ENCODE peak calls at places on chromosomes 12 and 14, in eight cellular contexts. One of them, this sample, is unnamed. For H3K4me1, the result is how much of the 10 kb centered on the place peaks cover.

GRCh38 chr14:75559451-75560187 is 18.8 kb upstream of the FLVCR2 start:
- DNase-seq in ovary: no peak
- DNase-seq in CD8-positive, alpha-beta T cell: no peak
- DNase-seq in stomach: peak
- DNase-seq in neural progenitor cell: no peak
- DNase-seq in body of pancreas: peak
- DNase-seq in GM23338: no peak
- DNase-seq in trophoblast cell: peak
- DNase-seq in this sample: no peak

GRCh38 chr14:68669644-68670343 is 123.1 kb downstream of the ZFP36L1 start:
- DNase-seq in ovary: peak
- DNase-seq in CD8-positive, alpha-beta T cell: no peak
- DNase-seq in stomach: no peak
- DNase-seq in neural progenitor cell: no peak
- DNase-seq in body of pancreas: peak
- DNase-seq in GM23338: no peak
- DNase-seq in trophoblast cell: no peak
- DNase-seq in this sample: no peak

GRCh38 chr12:93520454-93520853 is 52.0 kb upstream of the SOCS2 start:
- DNase-seq in ovary: no peak
- DNase-seq in CD8-positive, alpha-beta T cell: no peak
- DNase-seq in stomach: no peak
- DNase-seq in neural progenitor cell: no peak
- DNase-seq in body of pancreas: no peak
- DNase-seq in GM23338: no peak
- DNase-seq in trophoblast cell: no peak
- DNase-seq in this sample: no peak

GRCh38 chr14:59199205-59199604 is 10.7 kb downstream of the DAAM1 start:
- DNase-seq in ovary: no peak
- DNase-seq in CD8-positive, alpha-beta T cell: no peak
- DNase-seq in stomach: no peak
- DNase-seq in neural progenitor cell: no peak
- DNase-seq in body of pancreas: no peak
- DNase-seq in GM23338: no peak
- DNase-seq in trophoblast cell: no peak
- DNase-seq in this sample: no peak

GRCh38 chr12:84502907-84503787 is 409.5 kb downstream of the SLC6A15 start:
- DNase-seq in ovary: no peak
- DNase-seq in CD8-positive, alpha-beta T cell: no peak
- DNase-seq in stomach: peak
- DNase-seq in neural progenitor cell: peak
- DNase-seq in body of pancreas: peak
- DNase-seq in GM23338: peak
- DNase-seq in trophoblast cell: peak
- DNase-seq in this sample: no peak

GRCh38 chr12:3872800-3873636 is at the start of gene PARP11:
- DNase-seq in ovary: peak
- DNase-seq in CD8-positive, alpha-beta T cell: peak
- DNase-seq in stomach: peak
- DNase-seq in neural progenitor cell: peak
- DNase-seq in body of pancreas: peak
- DNase-seq in GM23338: peak
- DNase-seq in trophoblast cell: peak
- DNase-seq in this sample: peak

GRCh38 chr12:44720265-44720664 is 155.8 kb downstream of the NELL2 start:
- DNase-seq in ovary: no peak
- DNase-seq in CD8-positive, alpha-beta T cell: no peak
- DNase-seq in stomach: no peak
- DNase-seq in neural progenitor cell: no peak
- DNase-seq in body of pancreas: no peak
- DNase-seq in GM23338: no peak
- DNase-seq in trophoblast cell: no peak
- DNase-seq in this sample: no peak

GRCh38 chr14:46964378-46964777 is 312.8 kb upstream of the RPL10L start:
- DNase-seq in ovary: no peak
- DNase-seq in CD8-positive, alpha-beta T cell: no peak
- DNase-seq in stomach: no peak
- DNase-seq in neural progenitor cell: no peak
- DNase-seq in body of pancreas: no peak
- DNase-seq in GM23338: no peak
- DNase-seq in trophoblast cell: no peak
- DNase-seq in this sample: no peak

GRCh38 chr12:111126331-111126730 is 206.0 kb upstream of the MYL2 start:
- DNase-seq in ovary: no peak
- DNase-seq in CD8-positive, alpha-beta T cell: no peak
- DNase-seq in stomach: no peak
- DNase-seq in neural progenitor cell: no peak
- DNase-seq in body of pancreas: no peak
- DNase-seq in GM23338: no peak
- DNase-seq in trophoblast cell: peak
- DNase-seq in this sample: no peak

GRCh38 chr14:91893659-91894058 is 26.3 kb upstream of the TC2N start:
- DNase-seq in ovary: no peak
- DNase-seq in CD8-positive, alpha-beta T cell: no peak
- DNase-seq in stomach: no peak
- DNase-seq in neural progenitor cell: no peak
- DNase-seq in body of pancreas: no peak
- DNase-seq in GM23338: no peak
- DNase-seq in trophoblast cell: no peak
- DNase-seq in this sample: no peak

GRCh38 chr12:62640910-62641448 is 174.4 kb downstream of the MON2 start:
- DNase-seq in ovary: no peak
- DNase-seq in CD8-positive, alpha-beta T cell: no peak
- DNase-seq in stomach: no peak
- DNase-seq in neural progenitor cell: no peak
- DNase-seq in body of pancreas: no peak
- DNase-seq in GM23338: no peak
- DNase-seq in trophoblast cell: peak
- DNase-seq in this sample: peak

GRCh38 chr14:102786758-102787157 is 9.5 kb downstream of the TRAF3 start:
- DNase-seq in ovary: no peak
- DNase-seq in CD8-positive, alpha-beta T cell: no peak
- DNase-seq in stomach: no peak
- DNase-seq in neural progenitor cell: no peak
- DNase-seq in body of pancreas: no peak
- DNase-seq in GM23338: no peak
- DNase-seq in trophoblast cell: peak
- DNase-seq in this sample: no peak
- H3K4me1 ChIP-seq in ovary: under half
- H3K4me1 ChIP-seq in CD8-positive, alpha-beta T cell: under half
- H3K4me1 ChIP-seq in stomach: under half
- H3K4me1 ChIP-seq in neural progenitor cell: under half
- H3K4me1 ChIP-seq in body of pancreas: under half
- H3K4me1 ChIP-seq in GM23338: under half
- H3K4me1 ChIP-seq in trophoblast cell: under half
- H3K4me1 ChIP-seq in this sample: under half

DNA sequence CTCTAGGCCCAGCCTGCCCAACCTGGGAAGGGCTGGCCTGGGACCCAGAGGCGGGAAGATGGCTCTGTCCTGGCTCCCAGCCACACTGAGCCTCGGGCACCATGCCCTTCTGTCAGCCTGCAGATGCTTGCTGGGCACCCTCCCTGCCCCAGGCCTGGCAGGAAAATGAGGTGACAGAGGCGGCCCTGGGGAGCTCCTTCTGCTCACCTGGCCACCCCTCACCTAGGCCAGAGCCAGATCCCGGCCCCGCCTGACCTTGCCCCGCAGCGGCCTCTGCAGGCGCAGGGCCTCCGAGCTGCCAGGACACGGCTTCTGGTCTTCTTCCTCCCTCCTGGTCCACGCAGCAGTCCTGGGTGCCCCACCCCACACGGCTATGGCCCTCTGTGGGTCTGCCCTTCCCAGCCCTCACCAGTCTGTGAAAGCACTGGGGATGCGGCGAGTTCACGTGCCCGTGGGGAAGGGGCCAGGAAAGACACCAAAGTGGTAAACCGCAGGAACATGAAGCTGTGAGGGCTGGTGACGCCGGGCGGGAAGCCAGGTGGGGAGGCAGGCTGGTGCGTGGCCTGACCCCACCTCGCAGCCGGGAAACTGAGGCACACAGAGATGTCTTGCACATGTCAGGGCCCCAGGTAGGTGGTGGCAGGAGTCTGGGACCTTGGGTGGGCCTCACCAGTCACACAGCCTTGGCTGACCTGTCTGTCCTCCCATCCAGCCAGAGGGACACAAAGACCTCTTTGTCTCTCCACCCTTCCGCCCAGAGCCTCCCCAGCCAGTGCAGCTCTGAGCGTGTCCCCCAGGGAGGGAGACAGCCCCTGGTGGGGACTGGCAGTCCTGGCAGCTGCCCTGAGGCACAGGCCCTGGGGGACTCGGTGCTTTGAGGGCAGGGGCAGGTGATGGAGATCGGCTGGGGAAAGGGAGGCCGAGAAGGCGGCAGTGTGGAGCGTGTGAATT is 12.8 kb downstream of the BAG5 start:
- DNase-seq in ovary: peak
- DNase-seq in CD8-positive, alpha-beta T cell: no peak
- DNase-seq in stomach: no peak
- DNase-seq in neural progenitor cell: no peak
- DNase-seq in body of pancreas: peak
- DNase-seq in GM23338: no peak
- DNase-seq in trophoblast cell: no peak
- DNase-seq in this sample: no peak
- H3K4me1 ChIP-seq in ovary: under half
- H3K4me1 ChIP-seq in CD8-positive, alpha-beta T cell: under half
- H3K4me1 ChIP-seq in stomach: half or more
- H3K4me1 ChIP-seq in neural progenitor cell: under half
- H3K4me1 ChIP-seq in body of pancreas: under half
- H3K4me1 ChIP-seq in GM23338: under half
- H3K4me1 ChIP-seq in trophoblast cell: under half
- H3K4me1 ChIP-seq in this sample: under half

GRCh38 chr14:51546603-51547258 is 105.0 kb upstream of the FRMD6 start:
- DNase-seq in ovary: no peak
- DNase-seq in CD8-positive, alpha-beta T cell: no peak
- DNase-seq in stomach: no peak
- DNase-seq in neural progenitor cell: no peak
- DNase-seq in body of pancreas: no peak
- DNase-seq in GM23338: no peak
- DNase-seq in trophoblast cell: no peak
- DNase-seq in this sample: no peak
- H3K4me1 ChIP-seq in ovary: under half
- H3K4me1 ChIP-seq in CD8-positive, alpha-beta T cell: under half
- H3K4me1 ChIP-seq in stomach: under half
- H3K4me1 ChIP-seq in neural progenitor cell: under half
- H3K4me1 ChIP-seq in body of pancreas: under half
- H3K4me1 ChIP-seq in GM23338: under half
- H3K4me1 ChIP-seq in trophoblast cell: under half
- H3K4me1 ChIP-seq in this sample: under half

GRCh38 chr14:36986407-36986806 is 186.0 kb downstream of the SLC25A21 start:
- DNase-seq in ovary: no peak
- DNase-seq in CD8-positive, alpha-beta T cell: no peak
- DNase-seq in stomach: no peak
- DNase-seq in neural progenitor cell: no peak
- DNase-seq in body of pancreas: no peak
- DNase-seq in GM23338: no peak
- DNase-seq in trophoblast cell: no peak
- DNase-seq in this sample: no peak
- H3K4me1 ChIP-seq in ovary: under half
- H3K4me1 ChIP-seq in CD8-positive, alpha-beta T cell: under half
- H3K4me1 ChIP-seq in stomach: under half
- H3K4me1 ChIP-seq in neural progenitor cell: under half
- H3K4me1 ChIP-seq in body of pancreas: under half
- H3K4me1 ChIP-seq in GM23338: under half
- H3K4me1 ChIP-seq in trophoblast cell: under half
- H3K4me1 ChIP-seq in this sample: under half

GRCh38 chr14:101835166-101835557 is 73.7 kb downstream of the PPP2R5C start:
- DNase-seq in ovary: no peak
- DNase-seq in CD8-positive, alpha-beta T cell: no peak
- DNase-seq in stomach: no peak
- DNase-seq in neural progenitor cell: no peak
- DNase-seq in body of pancreas: no peak
- DNase-seq in GM23338: no peak
- DNase-seq in trophoblast cell: no peak
- DNase-seq in this sample: no peak
- H3K4me1 ChIP-seq in ovary: under half
- H3K4me1 ChIP-seq in CD8-positive, alpha-beta T cell: half or more
- H3K4me1 ChIP-seq in stomach: half or more
- H3K4me1 ChIP-seq in neural progenitor cell: under half
- H3K4me1 ChIP-seq in body of pancreas: half or more
- H3K4me1 ChIP-seq in GM23338: under half
- H3K4me1 ChIP-seq in trophoblast cell: under half
- H3K4me1 ChIP-seq in this sample: under half

GRCh38 chr12:106235770-106236169 is 12.1 kb downstream of the CKAP4 start:
- DNase-seq in ovary: no peak
- DNase-seq in CD8-positive, alpha-beta T cell: no peak
- DNase-seq in stomach: no peak
- DNase-seq in neural progenitor cell: no peak
- DNase-seq in body of pancreas: no peak
- DNase-seq in GM23338: no peak
- DNase-seq in trophoblast cell: no peak
- DNase-seq in this sample: no peak
- H3K4me1 ChIP-seq in ovary: under half
- H3K4me1 ChIP-seq in CD8-positive, alpha-beta T cell: under half
- H3K4me1 ChIP-seq in stomach: under half
- H3K4me1 ChIP-seq in neural progenitor cell: under half
- H3K4me1 ChIP-seq in body of pancreas: under half
- H3K4me1 ChIP-seq in GM23338: under half
- H3K4me1 ChIP-seq in trophoblast cell: under half
- H3K4me1 ChIP-seq in this sample: under half

GRCh38 chr12:14850929-14851663 is 7.8 kb upstream of the ART4 start:
- DNase-seq in ovary: no peak
- DNase-seq in CD8-positive, alpha-beta T cell: no peak
- DNase-seq in stomach: no peak
- DNase-seq in neural progenitor cell: no peak
- DNase-seq in body of pancreas: no peak
- DNase-seq in GM23338: no peak
- DNase-seq in trophoblast cell: no peak
- DNase-seq in this sample: no peak
- H3K4me1 ChIP-seq in ovary: under half
- H3K4me1 ChIP-seq in CD8-positive, alpha-beta T cell: under half
- H3K4me1 ChIP-seq in stomach: under half
- H3K4me1 ChIP-seq in neural progenitor cell: under half
- H3K4me1 ChIP-seq in body of pancreas: under half
- H3K4me1 ChIP-seq in GM23338: under half
- H3K4me1 ChIP-seq in trophoblast cell: under half
- H3K4me1 ChIP-seq in this sample: under half

GRCh38 chr12:132506328-132506727 is 16.4 kb downstream of the FBRSL1 start:
- DNase-seq in ovary: no peak
- DNase-seq in CD8-positive, alpha-beta T cell: no peak
- DNase-seq in stomach: peak
- DNase-seq in neural progenitor cell: no peak
- DNase-seq in body of pancreas: peak
- DNase-seq in GM23338: no peak
- DNase-seq in trophoblast cell: no peak
- DNase-seq in this sample: no peak
- H3K4me1 ChIP-seq in ovary: under half
- H3K4me1 ChIP-seq in CD8-positive, alpha-beta T cell: half or more
- H3K4me1 ChIP-seq in stomach: half or more
- H3K4me1 ChIP-seq in neural progenitor cell: under half
- H3K4me1 ChIP-seq in body of pancreas: half or more
- H3K4me1 ChIP-seq in GM23338: under half
- H3K4me1 ChIP-seq in trophoblast cell: under half
- H3K4me1 ChIP-seq in this sample: under half